ENCODE peak calls at places on chromosomes 2 and 18, in six cellular contexts. V, E, R, I, Y and A are unnamed samples.

GRCh38 chr2:95001701-95002100 is 23.8 kb upstream of the MAL start:
- DNase-seq in V (no peak), E (no peak), R (no peak), I (no peak), Y (no peak), A (no peak)

GRCh38 chr18:12067671-12068070 is 26.0 kb upstream of the ANKRD62 start:
- DNase-seq in V (no peak), E (no peak), R (no peak), I (no peak), Y (no peak), A (no peak)

GRCh38 chr2:68653034-68653433 is 9.7 kb downstream of the PROKR1 start:
- DNase-seq in V (no peak), E (no peak), R (no peak), I (no peak), Y (no peak), A (no peak)

GRCh38 chr2:96959406-96960110 is 26.8 kb downstream of the FAM178B start:
- DNase-seq in V (no peak), E (no peak), R (no peak), I (no peak), Y (no peak), A (no peak)

GRCh38 chr2:231323316-231323715 is 72.2 kb upstream of the B3GNT7 start:
- DNase-seq in V (no peak), E (no peak), R (no peak), I (no peak), Y (no peak), A (no peak)

GRCh38 chr2:15940661-15941482 is 522 bp downstream of the MYCN start:
- DNase-seq in V (no peak), E (no peak), R (no peak), I (no peak), Y (peak), A (no peak)

GRCh38 chr2:189024861-189025618 is 50.9 kb downstream of the COL3A1 start:
- DNase-seq in V (no peak), E (peak), R (peak), I (peak), Y (peak), A (peak)

GRCh38 chr2:208982831-208983230 is 441.0 kb upstream of the MAP2 start:
- DNase-seq in V (no peak), E (no peak), R (no peak), I (no peak), Y (no peak), A (no peak)

GRCh38 chr18:48220146-48220499 is 189.1 kb downstream of the ZBTB7C start:
- DNase-seq in V (no peak), E (no peak), R (no peak), I (no peak), Y (no peak), A (no peak)

GRCh38 chr2:169732583-169733358 is 861 bp upstream of the KLHL23 start:
- DNase-seq in V (no peak), E (no peak), R (no peak), I (peak), Y (no peak), A (peak)

GRCh38 chr2:75064691-75065396 is 106.4 kb downstream of the POLE4 start:
- DNase-seq in V (peak), E (peak), R (peak), I (peak), Y (peak), A (peak)

GRCh38 chr2:183179156-183179555 is 54.9 kb downstream of the NUP35 start:
- DNase-seq in V (no peak), E (no peak), R (no peak), I (no peak), Y (no peak), A (no peak)